ENCODE peak calls at places on chromosomes 6 and 20, in seven cellular contexts. P, R, C, B, L, U and T are unnamed samples.

GRCh38 chr6:96279084-96279483 is 242.5 kb upstream of the UFL1 start:
- DNase-seq in C (no peak), R (no peak), P (no peak), U (no peak), B (no peak), L (no peak), T (no peak)

GRCh38 chr6:125300992-125301434 is 754 bp downstream of the HDDC2 start:
- DNase-seq in L (no peak), R (no peak), B (peak; percentile 62), C (peak; percentile 57), P (peak; percentile 6), U (peak; percentile 59), T (peak; percentile 34)

GRCh38 chr6:34414999-34415858 is 10.6 kb downstream of the RPS10 start:
- DNase-seq in L (peak; percentile 60), C (peak; percentile 84), B (peak; percentile 84), P (peak; percentile 36), R (no peak), U (peak; percentile 78), T (peak; percentile 55)

GRCh38 chr6:169158750-169159149 is 94.9 kb downstream of the THBS2 start:
- DNase-seq in P (no peak), B (no peak), R (no peak), C (no peak), L (no peak), U (peak; percentile 32), T (no peak)

GRCh38 chr20:2387180-2387577 is 6.5 kb downstream of the TGM6 start:
- DNase-seq in C (peak; percentile 44), R (no peak), B (peak; percentile 13), P (peak; percentile 81), L (no peak), U (peak; percentile 33), T (peak; percentile 64)

GRCh38 chr20:15494841-15495240 is 1078.4 kb downstream of the KIF16B start:
- DNase-seq in L (no peak), P (no peak), R (no peak), U (no peak), B (no peak), C (no peak), T (no peak)

GRCh38 chr6:84685983-84686584 is 78.3 kb downstream of the TBX18 start:
- DNase-seq in R (no peak), B (no peak), P (peak; percentile 49), L (no peak), C (peak; percentile 53), U (no peak), T (peak; percentile 22)

GRCh38 chr6:170490259-170490658 is 62.8 kb downstream of the PSMB1 start:
- DNase-seq in P (no peak), R (no peak), B (no peak), C (no peak), U (no peak), L (no peak), T (no peak)

GRCh38 chr20:53019464-53019863 is 47.3 kb downstream of the TSHZ2 start:
- DNase-seq in C (no peak), L (no peak), U (no peak), R (no peak), B (no peak), P (no peak), T (no peak)

GRCh38 chr6:36389353-36389752 is 1.9 kb upstream of the ETV7 start:
- DNase-seq in L (no peak), C (no peak), P (no peak), R (no peak), B (no peak), U (no peak), T (no peak)

GRCh38 chr6:42344756-42345155 is 107.0 kb downstream of the TRERF1 start:
- DNase-seq in C (peak; percentile 15), R (no peak), B (no peak), L (no peak), U (no peak), P (no peak), T (no peak)

GRCh38 chr6:36735110-36735971 is 37.7 kb downstream of the RAB44 start:
- DNase-seq in C (peak; percentile 68), B (peak; percentile 90), R (peak; percentile 79), L (peak; percentile 91), U (peak; percentile 61), P (no peak), T (peak; percentile 53)

GRCh38 chr6:158046201-158047119 is 64.8 kb downstream of the SYNJ2 start:
- DNase-seq in C (no peak), U (no peak), L (no peak), P (no peak), B (no peak), R (no peak), T (no peak)

GRCh38 chr6:36727491-36728021 is 29.9 kb downstream of the RAB44 start:
- DNase-seq in L (no peak), B (peak; percentile 69), U (peak; percentile 42), P (no peak), C (peak; percentile 23), R (no peak), T (peak; percentile 39)

GRCh38 chr6:170260686-170261085 is 30.2 kb downstream of the DLL1 start:
- DNase-seq in P (no peak), B (no peak), C (no peak), U (no peak), L (no peak), R (no peak), T (no peak)

GRCh38 chr6:87897581-87898147 is 150.0 kb upstream of the SPACA1 start:
- DNase-seq in R (no peak), L (no peak), B (no peak), U (no peak), P (no peak), C (peak; percentile 30), T (peak; percentile 70)

GRCh38 chr20:38630727-38631126 is 29.1 kb downstream of the ARHGAP40 start:
- DNase-seq in L (no peak), U (no peak), R (no peak), B (no peak), P (no peak), C (no peak), T (no peak)

GRCh38 chr6:29200767-29201662 is 30.3 kb downstream of the OR2J2 start:
- DNase-seq in C (no peak), B (no peak), P (no peak), L (no peak), U (no peak), R (no peak), T (no peak)

DNA sequence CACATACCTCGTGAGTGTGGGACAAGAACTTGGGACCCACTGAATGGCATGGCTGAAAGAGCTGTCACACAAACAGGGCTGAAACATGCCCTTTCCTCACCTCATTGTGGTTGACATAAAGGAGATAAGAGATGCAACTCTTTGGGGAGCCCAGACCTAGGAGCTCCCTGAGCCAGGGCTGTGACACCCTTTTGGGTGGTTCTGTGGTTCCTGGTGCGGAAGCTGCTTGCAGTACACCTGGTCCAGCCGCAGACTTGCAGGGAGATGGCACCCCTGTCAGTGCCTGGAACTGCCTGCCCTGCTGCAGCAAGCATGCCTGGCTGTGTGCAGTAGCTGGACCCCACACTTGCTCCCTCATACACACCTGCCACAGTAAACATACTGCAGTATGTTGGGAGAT is 31.3 kb downstream of the OR2J2 start:
- DNase-seq in B (no peak), L (no peak), C (no peak), U (no peak), R (no peak), P (no peak), T (no peak)
- TF ChIP-seq CTCF in B (no peak), L (no peak), C (no peak), U (no peak), R (no peak), P (no peak), T (no peak)

DNA sequence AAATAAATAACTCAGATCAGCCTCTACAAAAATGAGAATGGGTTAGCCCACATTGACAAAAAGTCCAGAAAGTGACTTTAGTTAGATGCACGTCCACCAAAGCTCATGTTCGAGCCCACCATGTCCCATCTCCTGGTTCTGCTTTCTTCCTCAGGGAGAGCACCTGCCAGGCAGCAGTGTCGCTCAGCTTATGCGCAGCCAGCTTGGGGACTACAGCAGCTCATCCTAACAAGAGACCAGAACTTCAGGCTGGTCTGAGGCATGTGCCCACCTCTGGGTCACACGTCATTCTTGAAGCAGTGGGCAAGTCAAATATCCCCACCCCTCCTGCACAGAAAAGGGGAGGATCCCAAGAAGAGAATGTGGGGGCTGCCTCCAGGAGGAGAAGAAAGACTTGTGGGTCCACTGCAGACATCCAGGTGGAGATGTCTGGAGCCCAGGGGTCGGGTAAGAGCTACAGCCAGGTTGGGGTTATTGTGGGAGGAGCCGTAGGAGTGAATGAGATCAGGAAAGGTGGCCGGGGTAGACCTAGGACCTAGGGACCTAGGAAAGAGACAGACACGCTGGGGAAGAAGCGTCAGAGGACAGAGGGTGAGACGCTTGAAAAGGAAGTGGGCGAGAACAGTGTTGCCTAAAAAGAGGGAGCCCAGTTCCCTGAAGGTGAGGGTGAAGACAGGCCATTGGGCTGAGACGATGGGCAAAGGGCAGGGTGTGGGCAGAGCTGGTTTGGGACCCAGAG is 52.5 kb downstream of the SSR1 start:
- DNase-seq in P (no peak), R (no peak), B (no peak), L (no peak), U (no peak), C (no peak), T (no peak)
- H3K4me3 ChIP-seq in P (peak overlapping the region; percentile 55), R (no peak overlapping the region), B (peak overlapping the region; percentile 87), L (peak overlapping the region; percentile 50), U (peak overlapping the region; percentile 70), C (peak overlapping the region; percentile 67), T (peak overlapping the region; percentile 84)

DNA sequence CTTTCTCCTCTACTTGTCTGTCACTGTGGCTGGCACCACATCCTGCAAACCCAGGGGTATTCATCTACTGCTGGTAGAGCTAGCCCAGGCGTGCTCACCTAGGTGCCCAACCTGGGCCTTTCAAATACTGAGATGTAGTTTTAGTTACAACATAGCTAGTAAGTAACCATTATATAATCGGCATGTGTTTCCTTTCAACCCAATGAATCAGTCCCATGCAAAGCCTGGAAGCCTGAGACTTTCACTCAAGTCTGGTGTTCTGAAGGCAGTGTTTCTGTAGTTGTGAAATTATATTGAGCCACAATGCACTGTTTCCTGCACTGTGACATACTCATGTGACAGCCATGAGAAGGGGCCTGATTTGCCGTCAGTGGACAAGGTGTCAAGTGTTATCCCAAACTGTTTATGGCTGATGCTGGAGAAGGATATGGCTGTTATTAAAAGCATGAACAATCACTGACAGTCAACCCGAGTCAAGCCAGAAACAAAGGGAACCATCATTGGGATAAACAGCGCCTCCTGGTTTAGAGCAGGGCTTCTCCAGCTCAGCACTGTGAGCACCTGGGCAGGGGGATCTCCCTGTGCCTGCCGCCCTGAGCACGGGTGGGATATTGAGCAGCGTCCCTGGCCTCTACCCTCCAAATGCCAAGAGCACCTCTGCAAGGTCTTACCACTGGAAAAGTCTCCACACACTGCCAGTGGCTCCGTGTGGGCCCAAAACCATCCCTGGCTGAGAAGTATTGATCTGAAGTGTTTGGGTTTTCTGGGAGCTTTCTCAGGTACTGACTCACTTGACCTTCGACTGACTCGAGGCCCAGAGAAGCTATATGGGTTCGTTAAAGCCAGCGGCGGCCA is 1.6 kb downstream of the PSMA7 start:
- DNase-seq in P (peak; percentile 33), C (peak; percentile 60), B (peak; percentile 58), U (peak; percentile 15), L (peak; percentile 18), R (no peak), T (no peak)
- TF ChIP-seq CTCF in P (peak; percentile 49), C (peak; percentile 39), B (peak; percentile 49), U (peak; percentile 61), L (peak; percentile 56), R (no peak), T (peak; percentile 63)

GRCh38 chr20:17964632-17965031 is 4.0 kb downstream of the SNX5 start:
- DNase-seq in U (no peak), C (no peak), P (no peak), L (no peak), B (no peak), R (no peak), T (no peak)
- H3K4me3 ChIP-seq in U (no peak overlapping the region), C (no peak overlapping the region), P (peak overlapping the region; percentile 97), L (no peak overlapping the region), B (no peak overlapping the region), R (no peak overlapping the region), T (no peak overlapping the region)